ENCODE peak calls at places on chromosomes 6 and 20, in ten cellular contexts. X is T-cell; B is GM03348; C is nucleus accumbens; T is cardiac muscle cell; D is AG09309; L is GM12865; E is GM23248; F is neuronal stem cell; Z is CD8-positive, alpha-beta memory T cell. R is an unnamed sample.

GRCh38 chr6:126170875-126171489 is 168.9 kb upstream of the CENPW start:
- DNase-seq in D (no peak), Z (no peak), T (peak), X (no peak), F (no peak), L (peak), E (peak), C (no peak), B (peak), R (no peak)

GRCh38 chr6:6686748-6687601 is 98.5 kb downstream of the LY86 start:
- DNase-seq in F (peak), B (peak), C (peak), D (no peak), E (peak), X (no peak), T (peak), Z (no peak), L (no peak), R (peak)

GRCh38 chr20:51487525-51488279 is 54.8 kb downstream of the NFATC2 start:
- DNase-seq in D (peak), Z (no peak), C (no peak), F (no peak), E (peak), X (no peak), T (peak), L (no peak), B (peak), R (peak)

GRCh38 chr6:161654209-161654608 is 380.3 kb upstream of the AGPAT4 start:
- DNase-seq in D (no peak), F (no peak), X (no peak), T (no peak), B (no peak), Z (no peak), C (no peak), L (no peak), E (no peak), R (no peak)

GRCh38 chr6:6547111-6547879 is 41.2 kb upstream of the LY86 start:
- DNase-seq in T (peak), Z (peak), E (peak), X (peak), F (peak), L (peak), B (peak), C (peak), D (peak), R (peak)

GRCh38 chr6:127462391-127462790 is 3.2 kb upstream of the KIAA0408 start:
- DNase-seq in L (no peak), E (peak), D (no peak), X (no peak), F (no peak), T (no peak), C (no peak), Z (no peak), B (no peak), R (no peak)

GRCh38 chr6:33008944-33009861 is at the start of gene HLA-DOA:
- DNase-seq in T (peak), D (no peak), B (peak), E (peak), C (no peak), X (peak), L (peak), Z (peak), F (peak), R (no peak)

GRCh38 chr6:168157272-168158007 is 78.4 kb upstream of the FRMD1 start:
- DNase-seq in D (peak), Z (no peak), E (peak), X (no peak), C (no peak), B (peak), L (no peak), T (peak), F (no peak), R (peak)

GRCh38 chr6:78300885-78301284 is 566.5 kb upstream of the IRAK1BP1 start:
- DNase-seq in L (no peak), F (no peak), D (no peak), T (no peak), B (no peak), X (no peak), C (no peak), E (no peak), Z (no peak), R (no peak)

GRCh38 chr6:128036808-128037570 is 136.1 kb upstream of the THEMIS start:
- DNase-seq in C (no peak), X (no peak), B (peak), L (no peak), F (no peak), D (peak), T (peak), E (peak), Z (no peak), R (no peak)

GRCh38 chr6:55782275-55782674 is 93.1 kb downstream of the BMP5 start:
- DNase-seq in F (peak), D (no peak), T (no peak), L (no peak), B (no peak), X (no peak), C (no peak), Z (no peak), E (no peak), R (no peak)

GRCh38 chr6:165728196-165728595 is 65.2 kb upstream of the PDE10A start:
- DNase-seq in X (no peak), E (no peak), T (no peak), C (no peak), B (no peak), D (no peak), Z (no peak), F (no peak), L (no peak), R (no peak)

GRCh38 chr20:22389836-22390542 is 194.4 kb downstream of the FOXA2 start:
- DNase-seq in C (no peak), D (no peak), F (no peak), X (no peak), Z (no peak), L (no peak), B (no peak), E (peak), T (peak), R (peak)

GRCh38 chr6:46199387-46199786 is 28.6 kb upstream of the ENPP5 start:
- DNase-seq in E (peak), X (no peak), D (peak), T (peak), L (no peak), Z (no peak), B (peak), F (no peak), C (no peak), R (no peak)

GRCh38 chr6:68108243-68108835 is 526.7 kb upstream of the ADGRB3 start:
- DNase-seq in Z (no peak), D (no peak), B (no peak), F (no peak), E (no peak), T (peak), L (peak), C (no peak), X (no peak), R (no peak)

GRCh38 chr20:4195499-4195898 is 180.1 kb upstream of the RNF24 start:
- DNase-seq in C (no peak), X (no peak), Z (no peak), T (peak), F (no peak), L (no peak), B (peak), D (no peak), E (peak), R (no peak)

GRCh38 chr6:148157841-148158240 is 184.8 kb upstream of the SASH1 start:
- DNase-seq in D (no peak), C (no peak), L (no peak), T (no peak), E (no peak), Z (no peak), B (no peak), F (no peak), X (no peak), R (no peak)

GRCh38 chr20:32028647-32029372 is 18.6 kb downstream of the CCM2L start:
- DNase-seq in E (no peak), B (no peak), T (peak), X (no peak), C (no peak), F (no peak), Z (no peak), D (no peak), L (no peak), R (no peak)

GRCh38 chr6:26366504-26366903 is 1.5 kb downstream of the BTN3A2 start:
- DNase-seq in X (no peak), L (peak), F (no peak), B (no peak), D (no peak), T (peak), C (no peak), E (no peak), Z (no peak), R (no peak)

GRCh38 chr6:74287932-74288331 is 591.9 kb downstream of the CD109 start:
- DNase-seq in C (no peak), D (no peak), B (no peak), T (no peak), L (no peak), X (no peak), Z (no peak), F (no peak), E (no peak), R (no peak)

GRCh38 chr6:55853008-55854001 is 22.1 kb downstream of the BMP5 start:
- DNase-seq in X (no peak), T (no peak), B (no peak), Z (no peak), E (no peak), L (no peak), D (no peak), C (no peak), F (no peak), R (peak)

GRCh38 chr20:32743237-32744112 is at the start of gene COMMD7:
- DNase-seq in T (peak), X (peak), Z (peak), L (peak), B (peak), D (no peak), C (no peak), E (peak), F (no peak), R (no peak)

GRCh38 chr6:106128981-106129761 is 43.0 kb downstream of the PRDM1 start:
- DNase-seq in X (no peak), D (peak), B (peak), L (no peak), E (peak), C (no peak), Z (no peak), T (peak), F (no peak), R (peak)

GRCh38 chr6:67759001-67759400 is 876.1 kb upstream of the ADGRB3 start:
- DNase-seq in D (no peak), X (no peak), F (no peak), B (no peak), Z (no peak), C (no peak), E (no peak), L (no peak), T (no peak), R (no peak)

GRCh38 chr20:48241482-48241881 is 456.2 kb upstream of the SULF2 start:
- DNase-seq in D (no peak), L (no peak), Z (no peak), E (no peak), C (no peak), T (no peak), F (no peak), X (no peak), B (no peak), R (no peak)

R was measured in SJSA1.